ENCODE peak calls at places on chromosomes 3 and 15, in eight cellular contexts. W is activated T-cell treated with anti-CD3 and anti-CD28 coated beads, Interleukin-2, amount 50 U/mL, for 24 hours; L is stimulated activated naive CD8-positive, alpha-beta T cell treated with anti-CD3 and anti-CD28 coated beads, Interleukin-15, Interleukin-2, amounts not matched to agents 100 U/mL and 50 U/mL, for 24 hours; S is cardiac fibroblast; T is stimulated activated CD8-positive, alpha-beta memory T cell treated with anti-CD3 and anti-CD28 coated beads, Interleukin-12 subunit alpha, Interleukin-12 subunit beta, amount 100 ng/mL, for 4 hours; Y is ELR; H is memory B cell; G is foreskin fibroblast. J is an unnamed sample.

GRCh38 chr3:158794936-158795518 is 6.8 kb upstream of the MFSD1 start:
- DNase-seq in H (no peak), L (no peak), W (no peak), S (peak), Y (peak), G (peak), T (no peak), J (no peak)

GRCh38 chr3:147173280-147173679 is 233.1 kb downstream of the ZIC4 start:
- DNase-seq in G (no peak), T (no peak), L (no peak), W (no peak), S (no peak), Y (no peak), H (no peak), J (no peak)

GRCh38 chr15:56241374-56242085 is 2.1 kb downstream of the RFX7 start:
- DNase-seq in W (no peak), S (no peak), T (no peak), Y (peak), G (peak), H (no peak), L (no peak), J (no peak)

GRCh38 chr3:147699175-147699838 is 290.1 kb downstream of the ZIC1 start:
- DNase-seq in S (peak), G (peak), H (no peak), Y (peak), W (no peak), T (no peak), L (no peak), J (no peak)

GRCh38 chr15:93060336-93061248 is 28.4 kb downstream of the RGMA start:
- DNase-seq in G (no peak), S (no peak), H (no peak), L (no peak), W (no peak), Y (no peak), T (no peak), J (no peak)

GRCh38 chr15:101029971-101030661 is 111.0 kb downstream of the LRRK1 start:
- DNase-seq in G (no peak), L (no peak), H (no peak), W (no peak), T (no peak), S (no peak), Y (no peak), J (no peak)

GRCh38 chr3:115667175-115668065 is 44.1 kb downstream of the GAP43 start:
- DNase-seq in G (peak), Y (peak), S (peak), W (no peak), L (no peak), H (no peak), T (no peak), J (no peak)

GRCh38 chr3:57029924-57030323 is 30.5 kb upstream of the SPATA12 start:
- DNase-seq in Y (no peak), W (no peak), T (no peak), S (no peak), G (no peak), H (no peak), L (no peak), J (no peak)

GRCh38 chr3:169295126-169295525 is 368.4 kb downstream of the MECOM start:
- DNase-seq in L (no peak), H (no peak), G (peak), T (no peak), W (no peak), Y (peak), S (peak), J (no peak)

J was measured in dorsolateral prefrontal cortex.